ENCODE peak calls at places on chromosomes 6 and 20, in four cellular contexts. X is left lung; T is psoas muscle; O is CD4-positive, alpha-beta memory T cell. N is an unnamed sample.

GRCh38 chr20:61343934-61344333 is 91.9 kb downstream of the CDH4 start:
- DNase-seq in T (no peak), O (no peak), X (no peak), N (no peak)

GRCh38 chr6:38852215-38852614 is 137.1 kb downstream of the DNAH8 start:
- DNase-seq in X (no peak), T (no peak), O (no peak), N (no peak)

GRCh38 chr20:59006864-59007757 is at the start of gene CTSZ:
- DNase-seq in O (no peak), T (peak; percentile 82), X (peak; percentile 80), N (peak; percentile 60)

GRCh38 chr6:4645713-4646356 is 130.4 kb upstream of the CDYL start:
- DNase-seq in T (no peak), X (no peak), O (no peak), N (no peak)

GRCh38 chr6:135159531-135159930 is 21.6 kb upstream of the MYB start:
- DNase-seq in T (no peak), O (no peak), X (no peak), N (no peak)

GRCh38 chr20:58330229-58330628 is 20.7 kb downstream of the RAB22A start:
- DNase-seq in X (no peak), T (no peak), O (no peak), N (no peak)

GRCh38 chr20:33568378-33569289 is 78.7 kb downstream of the CBFA2T2 start:
- DNase-seq in T (no peak), O (no peak), X (no peak), N (no peak)

GRCh38 chr6:158459726-158460125 is 100.2 kb upstream of the TMEM181 start:
- DNase-seq in X (no peak), T (no peak), O (no peak), N (no peak)

GRCh38 chr6:26016326-26017275 is 54.0 kb downstream of the TRIM38 start:
- DNase-seq in X (peak; percentile 50), O (peak; percentile 12), T (peak; percentile 60), N (no peak)

GRCh38 chr6:98942263-98942803 is 5.4 kb downstream of the FBXL4 start:
- DNase-seq in T (no peak), O (no peak), X (no peak), N (peak; percentile 6)

GRCh38 chr20:59603727-59604608 is at the start of gene PHACTR3:
- DNase-seq in O (no peak), T (no peak), X (no peak), N (no peak)

GRCh38 chr6:167714166-167714565 is 112.5 kb upstream of the AFDN start:
- DNase-seq in X (no peak), T (no peak), O (no peak), N (no peak)

GRCh38 chr6:26415791-26416190 is 13.7 kb downstream of the BTN3A1 start:
- DNase-seq in X (no peak), T (no peak), O (no peak), N (no peak)

GRCh38 chr20:6053064-6053775 is 640 bp downstream of the LRRN4 start:
- DNase-seq in T (no peak), O (no peak), X (no peak), N (no peak)

GRCh38 chr20:50136822-50137599 is 16.5 kb downstream of the PEDS1 start:
- DNase-seq in T (no peak), O (no peak), X (no peak), N (no peak)

GRCh38 chr20:21156266-21156665 is 30.4 kb downstream of the KIZ start:
- DNase-seq in T (no peak), O (no peak), X (no peak), N (no peak)

GRCh38 chr6:169738204-169738971 is 13.0 kb downstream of the DYNLT2 start:
- DNase-seq in O (no peak), T (peak; percentile 65), X (no peak), N (no peak)

GRCh38 chr6:38695227-38695900 is 7.6 kb downstream of the GLO1 start:
- DNase-seq in X (no peak), T (no peak), O (no peak), N (no peak)

GRCh38 chr6:87481936-87482335 is 9.2 kb downstream of the SLC35A1 start:
- DNase-seq in X (no peak), O (no peak), T (no peak), N (no peak)

GRCh38 chr20:35650632-35651031 is 14.1 kb downstream of the CPNE1 start:
- DNase-seq in T (no peak), X (no peak), O (no peak), N (no peak)

GRCh38 chr20:3297096-3297411 is 58.1 kb upstream of the SLC4A11 start:
- DNase-seq in O (no peak), X (no peak), T (no peak), N (no peak)

GRCh38 chr6:43052842-43053544 is 658 bp downstream of the CUL7 start:
- DNase-seq in T (peak; percentile 63), X (no peak), O (no peak), N (peak; percentile 36)

GRCh38 chr6:112253842-112254816 is at the start of gene LAMA4:
- DNase-seq in X (no peak), T (peak; percentile 71), O (peak; percentile 6), N (no peak)

GRCh38 chr6:72825265-72825918 is 203.5 kb downstream of the KCNQ5 start:
- DNase-seq in X (no peak), O (no peak), T (no peak), N (no peak)

GRCh38 chr20:611047-611842 is 1.1 kb upstream of the TCF15 start:
- DNase-seq in X (no peak), T (no peak), O (no peak), N (no peak)

GRCh38 chr6:50978631-50979030 is 160.0 kb downstream of the TFAP2B start:
- DNase-seq in T (no peak), X (no peak), O (no peak), N (no peak)

GRCh38 chr6:30411515-30412207 is 66.7 kb downstream of the RPP21 start:
- DNase-seq in O (peak; percentile 60), X (peak; percentile 52), T (peak; percentile 62), N (peak; percentile 44)

GRCh38 chr6:42295181-42295580 is 77.5 kb upstream of the MRPS10 start:
- DNase-seq in X (no peak), O (no peak), T (no peak), N (no peak)

GRCh38 chr6:125044066-125044465 is 81.8 kb downstream of the RNF217 start:
- DNase-seq in X (no peak), T (no peak), O (no peak), N (no peak)

GRCh38 chr6:138795809-138796469 is at the start of gene ECT2L:
- DNase-seq in X (peak; percentile 78), O (no peak), T (peak; percentile 86), N (no peak)

GRCh38 chr6:14739830-14740229 is 506.0 kb upstream of the JARID2 start:
- DNase-seq in O (no peak), T (no peak), X (no peak), N (no peak)

GRCh38 chr6:14736231-14736953 is 509.5 kb upstream of the JARID2 start:
- DNase-seq in X (no peak), T (no peak), O (no peak), N (no peak)

GRCh38 chr6:14738497-14738896 is 507.4 kb upstream of the JARID2 start:
- DNase-seq in X (no peak), T (no peak), O (no peak), N (no peak)

GRCh38 chr6:14742171-14742570 is 503.7 kb upstream of the JARID2 start:
- DNase-seq in T (no peak), X (no peak), O (no peak), N (no peak)

GRCh38 chr6:14738933-14739332 is 506.9 kb upstream of the JARID2 start:
- DNase-seq in X (no peak), O (no peak), T (no peak), N (no peak)
- H3K4me3 ChIP-seq in X (no peak overlapping the region), O (no peak overlapping the region), T (no peak overlapping the region), N (no peak overlapping the region)

GRCh38 chr6:35147101-35147885 is 6.2 kb upstream of the TCP11 start:
- DNase-seq in O (no peak), T (no peak), X (no peak), N (no peak)
- H3K4me3 ChIP-seq in O (no peak overlapping the region), T (no peak overlapping the region), X (no peak overlapping the region), N (no peak overlapping the region)

GRCh38 chr20:37096415-37097039 is 730 bp upstream of the RBL1 start:
- DNase-seq in T (no peak), X (no peak), O (no peak), N (no peak)
- H3K4me3 ChIP-seq in T (peak overlapping the region; percentile 83), X (peak overlapping the region; percentile 95), O (peak overlapping the region; percentile 92), N (peak overlapping the region; percentile 94)

DNA sequence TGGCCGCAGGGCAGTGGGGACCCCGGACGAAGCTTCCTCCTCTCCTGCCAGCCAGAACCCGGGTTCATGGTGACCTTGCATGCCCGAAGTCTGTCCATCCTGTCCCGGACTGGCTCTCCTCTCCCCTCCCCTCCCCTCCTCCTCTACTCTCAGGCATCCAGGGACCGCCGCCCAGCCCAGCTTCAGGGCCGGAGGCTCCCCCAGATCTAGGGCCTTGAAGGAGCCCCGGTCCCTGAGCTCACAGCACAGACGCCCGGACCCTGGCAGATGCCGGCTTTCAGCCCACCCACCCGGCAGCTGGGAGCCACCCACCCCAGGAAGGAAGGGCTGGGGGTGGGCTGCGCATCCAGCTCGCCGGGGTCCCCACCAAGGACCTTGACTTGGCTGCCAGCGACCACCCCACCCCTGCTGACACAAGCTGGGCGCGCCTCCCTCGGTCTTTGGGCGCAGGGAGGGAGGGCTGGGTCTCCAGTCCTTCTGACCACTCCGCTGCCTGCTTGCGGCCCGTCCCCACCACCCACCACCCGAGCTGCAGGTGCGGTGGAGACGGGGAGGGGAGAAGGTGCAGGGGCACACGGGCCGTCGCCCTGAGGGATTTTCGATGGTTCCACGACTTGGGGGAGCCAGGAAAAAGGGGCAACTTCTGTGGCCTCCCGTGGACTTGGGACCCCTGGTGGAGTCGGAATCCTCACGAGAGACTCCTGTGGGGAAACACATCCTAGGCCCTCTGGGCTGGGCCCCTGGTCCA is 5.8 kb upstream of the ABHD16B start:
- DNase-seq in O (no peak), T (no peak), X (no peak), N (no peak)
- H3K4me3 ChIP-seq in O (no peak overlapping the region), T (peak overlapping the region; percentile 16), X (peak overlapping the region; percentile 7), N (no peak overlapping the region)

GRCh38 chr6:136587527-136587926 is 37.3 kb upstream of the MAP7 start:
- DNase-seq in O (no peak), X (no peak), T (no peak), N (no peak)

GRCh38 chr6:136594671-136595070 is 44.4 kb upstream of the MAP7 start:
- DNase-seq in T (no peak), X (no peak), O (no peak), N (no peak)

GRCh38 chr6:136592930-136593673 is 42.9 kb upstream of the MAP7 start:
- DNase-seq in O (no peak), T (no peak), X (no peak), N (no peak)

GRCh38 chr6:136593748-136594490 is 43.7 kb upstream of the MAP7 start:
- DNase-seq in O (peak; percentile 53), T (no peak), X (peak; percentile 46), N (peak; percentile 31)

GRCh38 chr6:136591617-136592016 is 41.4 kb upstream of the MAP7 start:
- DNase-seq in T (no peak), X (no peak), O (no peak), N (no peak)
- H3K4me3 ChIP-seq in T (no peak overlapping the region), X (no peak overlapping the region), O (no peak overlapping the region), N (no peak overlapping the region)

GRCh38 chr20:31716818-31717477 is 5.7 kb downstream of the BCL2L1 start:
- DNase-seq in T (no peak), O (no peak), X (no peak), N (no peak)
- H3K4me3 ChIP-seq in T (peak overlapping the region; percentile 85), O (no peak overlapping the region), X (peak overlapping the region; percentile 65), N (peak overlapping the region; percentile 77)

GRCh38 chr6:11711644-11711993 is 67.0 kb downstream of the ADTRP start:
- DNase-seq in X (no peak), O (no peak), T (no peak), N (peak; percentile 82)
- H3K4me3 ChIP-seq in X (no peak overlapping the region), O (no peak overlapping the region), T (peak overlapping the region; percentile 3), N (peak overlapping the region; percentile 69)